ENCODE peak calls at places on chromosome 14, in nine cellular contexts. X, I, Q, K, W, S, V, L and B are unnamed samples.

GRCh38 chr14:73789996-73790581 is 61.5 kb upstream of the PTGR2 start:
- DNase-seq in Q (no peak), V (peak), L (peak), I (no peak), S (no peak), W (peak), X (peak), K (peak), B (no peak)

GRCh38 chr14:31508140-31508539 is 20.3 kb upstream of the GPR33 start:
- DNase-seq in V (no peak), L (no peak), S (no peak), Q (no peak), W (no peak), I (no peak), X (no peak), K (no peak), B (no peak)

GRCh38 chr14:83556065-83556464 is 1973.9 kb upstream of the FLRT2 start:
- DNase-seq in L (no peak), V (peak), S (no peak), I (no peak), X (no peak), Q (no peak), W (no peak), K (no peak), B (no peak)

GRCh38 chr14:95320076-95320895 is 578 bp upstream of the CLMN start:
- DNase-seq in K (no peak), V (no peak), L (peak), W (no peak), Q (no peak), I (no peak), S (peak), X (peak), B (no peak)

GRCh38 chr14:49897965-49898364 is 5.1 kb downstream of the ARF6 start:
- DNase-seq in K (no peak), V (no peak), I (no peak), S (no peak), Q (no peak), X (no peak), W (no peak), L (no peak), B (no peak)

GRCh38 chr14:27090716-27091115 is 492.9 kb upstream of the NOVA1 start:
- DNase-seq in W (no peak), I (no peak), Q (no peak), V (no peak), L (no peak), K (no peak), X (no peak), S (no peak), B (no peak)

GRCh38 chr14:52391866-52392600 is 77.9 kb downstream of the PTGER2 start:
- DNase-seq in L (no peak), S (no peak), X (no peak), I (no peak), Q (no peak), V (peak), W (peak), K (no peak), B (no peak)

GRCh38 chr14:32003585-32003984 is 73.5 kb upstream of the ARHGAP5 start:
- DNase-seq in Q (no peak), X (no peak), L (no peak), W (no peak), V (no peak), K (no peak), I (no peak), S (no peak), B (no peak)

GRCh38 chr14:94310248-94310647 is 12.9 kb downstream of the SERPINA6 start:
- DNase-seq in W (no peak), Q (no peak), L (no peak), X (no peak), I (no peak), S (no peak), V (no peak), K (no peak), B (no peak)

GRCh38 chr14:65866906-65867305 is 454.4 kb downstream of the FUT8 start:
- DNase-seq in W (no peak), Q (no peak), S (no peak), K (no peak), L (no peak), X (no peak), V (no peak), I (no peak), B (no peak)

DNA sequence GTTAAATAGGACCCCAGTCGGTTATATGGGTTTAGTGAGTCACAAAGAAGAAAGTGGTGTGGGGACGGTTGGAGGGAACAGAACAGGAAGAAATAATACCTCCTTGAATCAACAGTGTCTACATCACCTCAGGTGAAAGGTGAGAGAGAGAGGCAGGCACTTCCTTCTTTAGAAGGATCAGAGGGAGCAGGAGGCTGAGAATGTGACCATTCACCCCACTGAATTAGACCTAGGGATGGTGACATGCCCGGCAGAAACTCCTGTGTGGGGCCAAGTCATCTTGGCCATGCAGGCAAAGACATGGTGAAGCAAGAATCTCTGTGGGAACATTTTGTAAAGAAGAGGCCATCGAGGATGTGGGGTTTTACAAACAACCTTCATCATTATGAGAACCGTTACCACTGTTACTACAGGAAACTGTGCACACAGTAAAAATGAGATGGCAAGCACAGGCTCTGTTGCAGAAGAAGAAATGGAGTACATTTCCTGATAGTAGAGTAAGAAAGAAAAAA is 1196.9 kb downstream of the VRK1 start:
- DNase-seq in S (no peak), X (no peak), Q (no peak), L (no peak), V (no peak), K (no peak), W (no peak), I (no peak), B (no peak)
- TF ChIP-seq CTCF in S (no peak), X (no peak), Q (no peak), L (no peak), V (no peak), K (no peak), W (no peak), I (no peak), B (no peak)

GRCh38 chr14:93033983-93034670 is 81.6 kb downstream of the ITPK1 start:
- DNase-seq in K (no peak), L (no peak), Q (peak), W (peak), V (no peak), S (peak), I (no peak), X (no peak), B (no peak)
- TF ChIP-seq CTCF in K (peak), L (peak), Q (peak), W (peak), V (peak), S (peak), I (no peak), X (peak), B (peak)

GRCh38 chr14:105207460-105207901 is 26.4 kb upstream of the NUDT14 start:
- DNase-seq in W (no peak), Q (no peak), X (peak), S (peak), V (no peak), I (no peak), K (no peak), L (no peak), B (no peak)
- TF ChIP-seq CTCF in W (no peak), Q (no peak), X (peak), S (no peak), V (peak), I (no peak), K (no peak), L (no peak), B (no peak)

GRCh38 chr14:61558271-61558670 is 137.0 kb upstream of the HIF1A start:
- DNase-seq in K (no peak), X (no peak), Q (no peak), W (no peak), V (peak), I (no peak), L (no peak), S (no peak), B (no peak)

GRCh38 chr14:61557854-61558253 is 137.5 kb upstream of the HIF1A start:
- DNase-seq in S (no peak), W (no peak), K (no peak), Q (no peak), L (no peak), X (no peak), V (no peak), I (no peak), B (no peak)

GRCh38 chr14:61561144-61561543 is 134.2 kb upstream of the HIF1A start:
- DNase-seq in V (no peak), L (no peak), S (no peak), X (no peak), Q (no peak), W (peak), I (no peak), K (no peak), B (no peak)

GRCh38 chr14:61560323-61560722 is 135.0 kb upstream of the HIF1A start:
- DNase-seq in S (no peak), V (no peak), K (no peak), L (no peak), W (peak), I (no peak), X (no peak), Q (no peak), B (no peak)

GRCh38 chr14:61559641-61560201 is 135.6 kb upstream of the HIF1A start:
- DNase-seq in V (no peak), K (no peak), Q (no peak), W (no peak), X (no peak), L (no peak), S (no peak), I (no peak), B (no peak)
- TF ChIP-seq CTCF in V (no peak), K (no peak), Q (no peak), W (no peak), X (no peak), L (no peak), S (no peak), I (no peak), B (no peak)

GRCh38 chr14:75319021-75319420 is 40.4 kb downstream of the FOS start:
- DNase-seq in Q (no peak), V (no peak), S (no peak), W (no peak), L (no peak), X (no peak), K (no peak), I (no peak), B (no peak)

GRCh38 chr14:75318353-75318752 is 39.7 kb downstream of the FOS start:
- DNase-seq in X (no peak), L (no peak), K (no peak), Q (no peak), V (no peak), S (no peak), W (no peak), I (no peak), B (no peak)

GRCh38 chr14:75315143-75315542 is 36.5 kb downstream of the FOS start:
- DNase-seq in X (no peak), Q (no peak), K (peak), L (no peak), S (no peak), W (peak), V (peak), I (no peak), B (no peak)

GRCh38 chr14:75322746-75323145 is 44.1 kb downstream of the FOS start:
- DNase-seq in W (no peak), V (no peak), L (no peak), I (no peak), S (no peak), Q (no peak), X (no peak), K (no peak), B (no peak)

DNA sequence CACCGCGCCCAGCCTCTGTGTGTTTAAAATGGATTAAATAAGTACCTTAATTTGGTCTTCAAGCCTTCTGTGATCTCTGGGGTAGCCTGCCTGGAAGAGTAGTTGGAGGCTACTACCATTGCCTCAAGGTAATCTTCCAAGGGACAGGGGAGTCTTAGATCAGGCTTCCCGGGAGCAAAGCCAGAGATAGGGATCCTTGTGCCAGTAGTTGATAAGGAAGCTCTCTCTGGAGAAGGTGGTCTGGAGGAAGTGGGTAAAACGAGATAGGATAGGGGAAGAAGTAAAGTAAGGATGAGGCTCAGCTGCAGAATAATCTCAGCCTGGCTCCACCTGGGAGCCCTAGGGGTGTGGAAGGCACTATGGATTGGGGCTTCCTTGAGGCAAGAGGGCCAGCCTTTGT is 38.5 kb downstream of the FOS start:
- DNase-seq in K (no peak), X (no peak), I (no peak), Q (no peak), V (no peak), S (no peak), L (no peak), W (no peak), B (no peak)
- TF ChIP-seq CTCF in K (no peak), X (no peak), I (no peak), Q (no peak), V (no peak), S (no peak), L (no peak), W (no peak), B (no peak)

GRCh38 chr14:37172024-37172869 is at the start of gene SLC25A21:
- DNase-seq in V (peak), K (peak), L (peak), I (no peak), W (peak), S (peak), X (peak), Q (no peak), B (no peak)
- TF ChIP-seq CTCF in V (peak), K (peak), L (no peak), I (no peak), W (no peak), S (no peak), X (peak), Q (no peak), B (no peak)

GRCh38 chr14:47332099-47332498 is 343.3 kb downstream of the MDGA2 start:
- DNase-seq in W (no peak), X (no peak), S (no peak), Q (no peak), K (no peak), V (no peak), I (no peak), L (no peak), B (no peak)

GRCh38 chr14:47332939-47333338 is 342.5 kb downstream of the MDGA2 start:
- DNase-seq in L (no peak), K (no peak), X (no peak), S (no peak), Q (no peak), W (no peak), V (no peak), I (no peak), B (no peak)
- TF ChIP-seq CTCF in L (no peak), K (no peak), X (no peak), S (no peak), Q (no peak), W (no peak), V (peak), I (no peak), B (no peak)

GRCh38 chr14:100155049-100155621 is 4.3 kb downstream of the DEGS2 start:
- DNase-seq in Q (no peak), X (no peak), S (peak), W (no peak), K (no peak), I (no peak), V (no peak), L (no peak), B (no peak)
- TF ChIP-seq CTCF in Q (peak), X (peak), S (peak), W (peak), K (peak), I (peak), V (peak), L (peak), B (peak)